ENCODE peak calls at places on chromosome 1, in nine cellular contexts. U, O, E, R, B, H, T, J and K are unnamed samples.
A peak's percentile ranks its signal among the peaks of the same experiment; 100 is the strongest.

GRCh38 chr1:111971396-111971795 is 18.1 kb downstream of the KCND3 start:
- DNase-seq in U (no peak), B (no peak), T (no peak), J (no peak), H (no peak), O (no peak), E (no peak), R (no peak), K (no peak)

GRCh38 chr1:111366256-111366655 is 61.3 kb downstream of the OVGP1 start:
- DNase-seq in B (no peak), O (peak; percentile 21), J (no peak), E (no peak), U (no peak), T (no peak), H (no peak), R (no peak), K (no peak)

GRCh38 chr1:63622847-63623566 is 29.8 kb downstream of the PGM1 start:
- DNase-seq in R (no peak), E (no peak), J (no peak), B (no peak), O (no peak), U (no peak), H (peak; percentile 49), T (no peak), K (no peak)

GRCh38 chr1:12554521-12555305 is 63.3 kb downstream of the DHRS3 start:
- DNase-seq in O (no peak), U (no peak), T (no peak), H (no peak), R (peak; percentile 33), E (no peak), B (no peak), J (peak; percentile 6), K (no peak)

GRCh38 chr1:23897083-23897482 is 16.1 kb downstream of the CNR2 start:
- DNase-seq in T (no peak), R (no peak), H (no peak), J (no peak), U (no peak), B (peak; percentile 54), O (no peak), E (no peak), K (no peak)

GRCh38 chr1:151192047-151192446 is 2.0 kb upstream of the VPS72 start:
- DNase-seq in O (no peak), E (no peak), R (no peak), J (no peak), T (no peak), H (no peak), U (no peak), B (no peak), K (no peak)

GRCh38 chr1:8539683-8540082 is 221.8 kb downstream of the SLC45A1 start:
- DNase-seq in B (no peak), U (no peak), J (no peak), E (no peak), T (no peak), R (no peak), O (no peak), H (no peak), K (no peak)

GRCh38 chr1:151918819-151919218 is 9.5 kb upstream of the THEM4 start:
- DNase-seq in J (no peak), H (no peak), E (no peak), T (no peak), B (no peak), O (no peak), U (no peak), R (no peak), K (no peak)

GRCh38 chr1:101240041-101240430 is 3.2 kb downstream of the S1PR1 start:
- DNase-seq in H (no peak), E (no peak), R (no peak), U (no peak), B (no peak), O (no peak), T (no peak), J (no peak), K (no peak)

GRCh38 chr1:51926171-51926812 is 47.8 kb upstream of the NRDC start:
- DNase-seq in O (peak; percentile 23), B (no peak), U (no peak), R (no peak), E (no peak), J (no peak), T (no peak), H (no peak), K (no peak)

GRCh38 chr1:173295995-173296394 is 88.9 kb upstream of the TNFSF4 start:
- DNase-seq in T (no peak), E (no peak), J (no peak), R (no peak), O (no peak), H (no peak), B (peak; percentile 25), U (no peak), K (no peak)

GRCh38 chr1:207240325-207241095 is 81.0 kb upstream of the CD55 start:
- DNase-seq in J (no peak), O (no peak), T (no peak), B (no peak), U (no peak), R (no peak), H (no peak), E (no peak), K (no peak)

GRCh38 chr1:217747156-217747769 is 116.1 kb downstream of the SPATA17 start:
- DNase-seq in E (no peak), B (peak; percentile 29), J (no peak), T (peak; percentile 7), U (peak; percentile 2), H (no peak), O (peak; percentile 48), R (no peak), K (no peak)

GRCh38 chr1:4108741-4109625 is 208.9 kb upstream of the C1orf174 start:
- DNase-seq in R (peak; percentile 65), T (no peak), H (no peak), B (no peak), U (no peak), J (no peak), O (no peak), E (peak; percentile 24), K (peak; percentile 7)

GRCh38 chr1:226825746-226826100 is 44.7 kb upstream of the PSEN2 start:
- DNase-seq in E (no peak), J (no peak), R (no peak), T (no peak), B (no peak), U (no peak), H (no peak), O (no peak), K (no peak)

GRCh38 chr1:230868736-230869385 is 540 bp upstream of the C1orf198 start:
- DNase-seq in B (peak; percentile 33), O (no peak), J (peak; percentile 57), E (peak; percentile 71), H (peak; percentile 55), U (no peak), R (no peak), T (no peak), K (peak; percentile 61)

GRCh38 chr1:8910914-8911313 is 32.4 kb upstream of the ENO1 start:
- DNase-seq in O (no peak), U (no peak), B (no peak), T (no peak), H (no peak), R (no peak), J (no peak), E (no peak), K (no peak)

GRCh38 chr1:53410100-53410541 is 49.1 kb upstream of the DMRTB1 start:
- DNase-seq in O (no peak), B (no peak), T (no peak), J (no peak), H (no peak), U (no peak), E (peak; percentile 37), R (no peak), K (no peak)

GRCh38 chr1:13896932-13897331 is 196.9 kb downstream of the PRDM2 start:
- DNase-seq in O (no peak), H (no peak), R (no peak), T (no peak), B (no peak), J (no peak), E (no peak), U (no peak), K (no peak)

GRCh38 chr1:203888807-203889251 is 27.4 kb downstream of the SNRPE start:
- DNase-seq in H (no peak), T (peak; percentile 32), E (no peak), R (no peak), B (no peak), J (no peak), U (no peak), O (no peak), K (no peak)

GRCh38 chr1:201266774-201267173 is 16.5 kb upstream of the PKP1 start:
- DNase-seq in T (peak; percentile 92), J (no peak), R (no peak), B (no peak), O (peak; percentile 62), H (no peak), U (peak; percentile 10), E (no peak), K (no peak)

GRCh38 chr1:56535949-56536348 is 43.4 kb downstream of the PLPP3 start:
- DNase-seq in B (no peak), R (peak; percentile 52), J (peak; percentile 22), U (no peak), E (no peak), H (peak; percentile 80), O (no peak), T (no peak), K (no peak)

GRCh38 chr1:180291004-180291403 is 60.9 kb downstream of the LHX4 start:
- DNase-seq in R (no peak), U (no peak), J (no peak), O (no peak), H (no peak), T (peak; percentile 19), B (no peak), E (no peak), K (no peak)

GRCh38 chr1:183583466-183583865 is 6.8 kb downstream of the NCF2 start:
- DNase-seq in E (no peak), R (no peak), B (peak; percentile 98), J (no peak), O (no peak), T (no peak), U (no peak), H (no peak), K (no peak)

GRCh38 chr1:170461362-170461761 is 70.6 kb upstream of the GORAB start:
- DNase-seq in U (no peak), H (no peak), B (no peak), E (no peak), T (no peak), J (no peak), O (no peak), R (no peak), K (no peak)

GRCh38 chr1:15833069-15833679 is 14.3 kb upstream of the SPEN start:
- DNase-seq in J (peak; percentile 42), T (no peak), B (peak; percentile 64), H (peak; percentile 43), R (peak; percentile 78), O (no peak), E (no peak), U (no peak), K (peak; percentile 35)

GRCh38 chr1:84122780-84123382 is 21.2 kb upstream of the PRKACB start:
- DNase-seq in U (peak; percentile 59), J (no peak), E (peak; percentile 28), R (peak; percentile 44), H (no peak), B (peak; percentile 34), T (peak; percentile 7), O (peak; percentile 23), K (peak; percentile 56)

GRCh38 chr1:218397752-218398339 is 52.7 kb downstream of the TGFB2 start:
- DNase-seq in U (no peak), J (no peak), H (no peak), B (no peak), O (no peak), R (no peak), T (peak; percentile 82), E (no peak), K (no peak)

GRCh38 chr1:229651546-229651945 is 25.5 kb downstream of the URB2 start:
- DNase-seq in U (no peak), O (no peak), R (no peak), E (no peak), H (no peak), B (no peak), T (no peak), J (no peak), K (no peak)

GRCh38 chr1:81414417-81415087 is 386.2 kb upstream of the ADGRL2 start:
- DNase-seq in T (peak; percentile 11), R (peak; percentile 90), J (peak; percentile 77), O (peak; percentile 41), H (no peak), B (no peak), E (peak; percentile 77), U (no peak), K (peak; percentile 44)

GRCh38 chr1:18926315-18927081 is 24.1 kb upstream of the ALDH4A1 start:
- DNase-seq in O (peak; percentile 96), J (peak; percentile 61), U (no peak), E (no peak), H (no peak), B (peak; percentile 66), R (peak; percentile 83), T (peak; percentile 84), K (no peak)